ENCODE peak calls at places on chromosomes 5 and 9, in ten cellular contexts. U is thyroid gland; I is left ventricle myocardium inferior; X is colonic mucosa; B is small intestine; N is effector memory CD4-positive, alpha-beta T cell; G is right lobe of liver; Q is thoracic aorta; F is A673; C is SJSA1. J is an unnamed sample.

GRCh38 chr5:172383231-172383802 is 71.0 kb downstream of the SH3PXD2B start:
- DNase-seq in U (no peak), I (no peak), X (peak; percentile 50), B (peak; percentile 76), N (no peak), G (peak; percentile 65), Q (no peak), F (no peak), C (peak; percentile 79), J (no peak)

GRCh38 chr5:178416919-178417318 is 173.3 kb downstream of the COL23A1 start:
- DNase-seq in U (no peak), I (no peak), X (no peak), B (no peak), N (no peak), G (peak; percentile 16), Q (no peak), F (no peak), C (peak; percentile 36), J (no peak)

GRCh38 chr9:121902483-121903135 is 190.5 kb downstream of the TTLL11 start:
- DNase-seq in U (no peak), I (no peak), X (no peak), B (peak; percentile 44), N (no peak), G (no peak), Q (no peak), F (no peak), C (no peak), J (no peak)

GRCh38 chr5:141845371-141845821 is 32.8 kb downstream of the PCDH1 start:
- DNase-seq in U (no peak), I (no peak), X (no peak), B (peak; percentile 65), N (no peak), G (no peak), Q (no peak), F (peak; percentile 38), C (no peak), J (no peak)

GRCh38 chr5:77230727-77231469 is 20.4 kb downstream of the PDE8B start:
- DNase-seq in U (no peak), I (no peak), X (no peak), B (no peak), N (no peak), G (no peak), Q (no peak), F (peak; percentile 21), C (no peak), J (no peak)

GRCh38 chr5:83586874-83587776 is 115.6 kb downstream of the VCAN start:
- DNase-seq in U (no peak), I (no peak), X (no peak), B (no peak), N (no peak), G (no peak), Q (no peak), F (peak; percentile 9), C (no peak), J (no peak)

GRCh38 chr5:125719681-125720676 is 703.2 kb upstream of the GRAMD2B start:
- DNase-seq in U (no peak), I (no peak), X (peak; percentile 42), B (no peak), N (no peak), G (no peak), Q (no peak), F (no peak), C (no peak), J (no peak)

GRCh38 chr9:95167998-95168397 is 149.5 kb downstream of the FANCC start:
- DNase-seq in U (peak; percentile 56), I (no peak), X (peak; percentile 75), B (peak; percentile 62), N (peak; percentile 38), G (peak; percentile 78), Q (no peak), F (peak; percentile 89), C (peak; percentile 84), J (no peak)

GRCh38 chr5:54764691-54765090 is 220.7 kb downstream of the ESM1 start:
- DNase-seq in U (no peak), I (no peak), X (no peak), B (no peak), N (no peak), G (no peak), Q (no peak), F (no peak), C (no peak), J (no peak)

GRCh38 chr5:140109050-140109817 is 4.7 kb upstream of the PURA start:
- DNase-seq in U (no peak), I (no peak), X (peak; percentile 38), B (peak; percentile 29), N (no peak), G (no peak), Q (no peak), F (no peak), C (no peak), J (no peak)

GRCh38 chr5:57494104-57495098 is 11.8 kb upstream of the ACTBL2 start:
- DNase-seq in U (peak; percentile 34), I (peak; percentile 30), X (peak; percentile 40), B (peak; percentile 4), N (no peak), G (no peak), Q (peak; percentile 46), F (peak; percentile 91), C (peak; percentile 98), J (peak; percentile 77)

GRCh38 chr5:153938131-153938842 is 100.4 kb downstream of the FAM114A2 start:
- DNase-seq in U (no peak), I (no peak), X (no peak), B (no peak), N (no peak), G (no peak), Q (no peak), F (no peak), C (no peak), J (no peak)

GRCh38 chr5:88724201-88724600 is 158.8 kb downstream of the MEF2C start:
- DNase-seq in U (no peak), I (no peak), X (no peak), B (no peak), N (no peak), G (no peak), Q (no peak), F (peak; percentile 53), C (no peak), J (no peak)

GRCh38 chr9:79759460-79759859 is 187.7 kb downstream of the TLE4 start:
- DNase-seq in U (no peak), I (no peak), X (no peak), B (no peak), N (no peak), G (no peak), Q (no peak), F (no peak), C (no peak), J (no peak)

GRCh38 chr9:91040371-91041215 is 239.0 kb downstream of the SYK start:
- DNase-seq in U (no peak), I (no peak), X (no peak), B (no peak), N (no peak), G (no peak), Q (no peak), F (no peak), C (no peak), J (no peak)

GRCh38 chr5:80031109-80031508 is 4.0 kb upstream of the THBS4 start:
- DNase-seq in U (no peak), I (no peak), X (no peak), B (no peak), N (no peak), G (no peak), Q (no peak), F (no peak), C (no peak), J (no peak)
- H3K27me3 ChIP-seq in U (no peaks in the 10 kb centered on the region), I (peaks cover 39% of the 10 kb centered on the region), X (peaks cover 23% of the 10 kb centered on the region), B (peaks cover 15% of the 10 kb centered on the region), N (peaks cover 7% of the 10 kb centered on the region), G (peaks cover 20% of the 10 kb centered on the region), Q (no peaks in the 10 kb centered on the region), F (peaks cover 66% of the 10 kb centered on the region), C (peaks cover 28% of the 10 kb centered on the region), J (no peaks in the 10 kb centered on the region)

GRCh38 chr9:97501972-97502221 is 431 bp downstream of the TMOD1 start:
- DNase-seq in U (no peak), I (no peak), X (no peak), B (no peak), N (no peak), G (no peak), Q (no peak), F (no peak), C (no peak), J (no peak)
- H3K27me3 ChIP-seq in U (no peaks in the 10 kb centered on the region), I (peaks cover 12% of the 10 kb centered on the region), X (peaks cover 23% of the 10 kb centered on the region), B (peaks cover 10% of the 10 kb centered on the region), N (peaks cover 29% of the 10 kb centered on the region), G (no peaks in the 10 kb centered on the region), Q (no peaks in the 10 kb centered on the region), F (peaks cover 72% of the 10 kb centered on the region), C (peaks cover 46% of the 10 kb centered on the region), J (no peaks in the 10 kb centered on the region)

GRCh38 chr9:137162505-137163100 is 7.2 kb downstream of the LRRC26 start:
- DNase-seq in U (peak; percentile 48), I (no peak), X (peak; percentile 63), B (peak; percentile 59), N (no peak), G (no peak), Q (no peak), F (no peak), C (no peak), J (no peak)

GRCh38 chr9:137159105-137160053 is 10.5 kb downstream of the LRRC26 start:
- DNase-seq in U (no peak), I (no peak), X (no peak), B (no peak), N (no peak), G (no peak), Q (no peak), F (no peak), C (no peak), J (no peak)

GRCh38 chr9:137161558-137162483 is 8.0 kb downstream of the LRRC26 start:
- DNase-seq in U (no peak), I (no peak), X (no peak), B (no peak), N (no peak), G (no peak), Q (no peak), F (peak; percentile 54), C (no peak), J (no peak)

GRCh38 chr9:137160054-137160425 is 9.8 kb downstream of the LRRC26 start:
- DNase-seq in U (no peak), I (no peak), X (no peak), B (no peak), N (no peak), G (no peak), Q (no peak), F (no peak), C (no peak), J (no peak)

GRCh38 chr9:137160716-137161557 is 8.9 kb downstream of the LRRC26 start:
- DNase-seq in U (no peak), I (no peak), X (no peak), B (no peak), N (no peak), G (no peak), Q (no peak), F (no peak), C (no peak), J (no peak)
- H3K27me3 ChIP-seq in U (peaks cover 52% of the 10 kb centered on the region), I (peaks cover 100% of the 10 kb centered on the region), X (peaks cover 82% of the 10 kb centered on the region), B (peaks cover 22% of the 10 kb centered on the region), N (peaks cover 52% of the 10 kb centered on the region), G (peaks cover 41% of the 10 kb centered on the region), Q (peaks cover 29% of the 10 kb centered on the region), F (peaks cover 71% of the 10 kb centered on the region), C (peaks cover 82% of the 10 kb centered on the region), J (no peaks in the 10 kb centered on the region)

DNA sequence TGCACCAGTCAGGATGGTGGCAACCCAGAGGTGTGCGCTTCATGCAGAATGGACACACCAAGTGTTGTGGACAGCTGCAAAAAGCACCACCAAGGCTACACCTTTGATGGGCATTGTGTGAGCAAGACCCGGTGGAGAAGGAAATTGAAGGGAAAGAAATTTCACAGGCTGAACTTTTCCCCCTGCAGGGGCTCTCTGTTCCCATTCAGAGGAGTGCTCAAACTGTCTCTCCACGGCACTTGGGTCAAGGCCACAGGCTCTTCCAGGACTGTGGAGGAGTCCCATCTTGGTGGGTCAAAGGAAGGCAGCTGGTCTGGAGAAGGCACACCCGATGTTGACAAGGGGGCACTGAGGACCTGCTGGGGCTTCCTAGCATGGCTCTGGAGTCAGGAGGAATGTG is 34.0 kb upstream of the TIFAB start:
- DNase-seq in U (no peak), I (no peak), X (no peak), B (no peak), N (no peak), G (no peak), Q (no peak), F (no peak), C (no peak), J (no peak)
- H3K27me3 ChIP-seq in U (peaks cover 68% of the 10 kb centered on the region), I (peaks cover 90% of the 10 kb centered on the region), X (peaks cover 44% of the 10 kb centered on the region), B (peaks cover 32% of the 10 kb centered on the region), N (peaks cover 27% of the 10 kb centered on the region), G (peaks cover 24% of the 10 kb centered on the region), Q (peaks cover 6% of the 10 kb centered on the region), F (peaks cover 54% of the 10 kb centered on the region), C (no peaks in the 10 kb centered on the region), J (no peaks in the 10 kb centered on the region)